ENCODE peak calls at places on chromosomes 6 and 20, in ten cellular contexts. M is HFF-Myc, F is GM12864, Z is HepG2, T is cardiac fibroblast, D is upper lobe of right lung, K is epithelial cell of esophagus, A is epithelial cell of proximal tubule, C is brain microvascular endothelial cell, N is psoas muscle. X is an unnamed sample.

GRCh38 chr6:57262491-57262890 is 40.4 kb upstream of the RAB23 start:
- DNase-seq in M (no peak), F (no peak), Z (no peak), T (peak), D (no peak), K (no peak), A (no peak), C (no peak), N (peak), X (no peak)

GRCh38 chr20:20931024-20931423 is 175.1 kb downstream of the LINC00237 start:
- DNase-seq in M (no peak), F (no peak), Z (no peak), T (no peak), D (no peak), K (no peak), A (no peak), C (no peak), N (no peak), X (no peak)

GRCh38 chr6:15110721-15111354 is 135.0 kb upstream of the JARID2 start:
- DNase-seq in M (no peak), F (no peak), Z (no peak), T (peak), D (no peak), K (no peak), A (no peak), C (no peak), N (no peak), X (no peak)

GRCh38 chr6:99780556-99780885 is 173.9 kb downstream of the PRDM13 start:
- DNase-seq in M (no peak), F (no peak), Z (no peak), T (no peak), D (peak), K (no peak), A (no peak), C (no peak), N (no peak), X (no peak)

GRCh38 chr20:17571967-17572638 is 2.2 kb downstream of the DSTN start:
- DNase-seq in M (no peak), F (no peak), Z (no peak), T (no peak), D (no peak), K (peak), A (no peak), C (no peak), N (no peak), X (no peak)

GRCh38 chr6:157531169-157531985 is 150.4 kb downstream of the ZDHHC14 start:
- DNase-seq in M (no peak), F (no peak), Z (peak), T (no peak), D (no peak), K (no peak), A (peak), C (no peak), N (peak), X (no peak)

GRCh38 chr6:17417817-17418216 is 24.4 kb downstream of the CAP2 start:
- DNase-seq in M (peak), F (no peak), Z (no peak), T (peak), D (no peak), K (peak), A (peak), C (peak), N (no peak), X (peak)

GRCh38 chr6:81772741-81773140 is 20.3 kb upstream of the TENT5A start:
- DNase-seq in M (no peak), F (no peak), Z (no peak), T (no peak), D (no peak), K (peak), A (no peak), C (peak), N (no peak), X (no peak)

GRCh38 chr6:63351995-63352586 is 32.3 kb upstream of the LGSN start:
- DNase-seq in M (peak), F (peak), Z (peak), T (peak), D (no peak), K (peak), A (peak), C (no peak), N (no peak), X (no peak)

GRCh38 chr6:119495230-119495683 is 145.7 kb upstream of the MAN1A1 start:
- DNase-seq in M (no peak), F (no peak), Z (peak), T (no peak), D (no peak), K (no peak), A (no peak), C (no peak), N (no peak), X (no peak)

GRCh38 chr6:159655409-159655988 is 37.5 kb downstream of the SOD2 start:
- DNase-seq in M (no peak), F (no peak), Z (no peak), T (no peak), D (no peak), K (peak), A (no peak), C (no peak), N (peak), X (no peak)

GRCh38 chr20:31915491-31916280 is 36.2 kb downstream of the PDRG1 start:
- DNase-seq in M (no peak), F (no peak), Z (no peak), T (no peak), D (peak), K (no peak), A (no peak), C (no peak), N (no peak), X (no peak)

GRCh38 chr6:129491436-129491835 is 218.5 kb downstream of the ARHGAP18 start:
- DNase-seq in M (no peak), F (no peak), Z (no peak), T (peak), D (no peak), K (no peak), A (no peak), C (peak), N (no peak), X (no peak)

GRCh38 chr6:129210684-129211083 is 327.7 kb downstream of the LAMA2 start:
- DNase-seq in M (no peak), F (no peak), Z (no peak), T (no peak), D (no peak), K (no peak), A (no peak), C (no peak), N (no peak), X (no peak)

GRCh38 chr20:54914995-54915394 is 439.6 kb downstream of the DOK5 start:
- DNase-seq in M (no peak), F (no peak), Z (no peak), T (no peak), D (no peak), K (no peak), A (no peak), C (no peak), N (no peak), X (no peak)

GRCh38 chr20:51511861-51512619 is 30.5 kb downstream of the NFATC2 start:
- DNase-seq in M (no peak), F (no peak), Z (no peak), T (no peak), D (no peak), K (no peak), A (no peak), C (no peak), N (no peak), X (no peak)

GRCh38 chr6:100549406-100550167 is 84.9 kb upstream of the SIM1 start:
- DNase-seq in M (no peak), F (no peak), Z (no peak), T (peak), D (no peak), K (peak), A (no peak), C (peak), N (no peak), X (no peak)

GRCh38 chr6:4901256-4902061 is 102.4 kb downstream of the RPP40 start:
- DNase-seq in M (no peak), F (peak), Z (no peak), T (no peak), D (no peak), K (no peak), A (no peak), C (no peak), N (no peak), X (no peak)

GRCh38 chr20:10596726-10597125 is 77.1 kb downstream of the JAG1 start:
- DNase-seq in M (no peak), F (no peak), Z (peak), T (peak), D (no peak), K (peak), A (no peak), C (peak), N (no peak), X (peak)

GRCh38 chr20:46520976-46521579 is 7.7 kb upstream of the ZNF334 start:
- DNase-seq in M (peak), F (peak), Z (peak), T (peak), D (no peak), K (peak), A (no peak), C (peak), N (no peak), X (peak)

GRCh38 chr6:165249808-165250207 is 59.6 kb downstream of the C6orf118 start:
- DNase-seq in M (no peak), F (no peak), Z (no peak), T (no peak), D (no peak), K (no peak), A (no peak), C (no peak), N (no peak), X (no peak)

GRCh38 chr20:9439806-9440205 is 74.6 kb upstream of the LAMP5 start:
- DNase-seq in M (no peak), F (no peak), Z (no peak), T (no peak), D (no peak), K (peak), A (no peak), C (no peak), N (no peak), X (no peak)

GRCh38 chr6:56656466-56656865 is 13.8 kb upstream of the DST start:
- DNase-seq in M (no peak), F (no peak), Z (no peak), T (no peak), D (no peak), K (no peak), A (no peak), C (no peak), N (no peak), X (no peak)

DNA sequence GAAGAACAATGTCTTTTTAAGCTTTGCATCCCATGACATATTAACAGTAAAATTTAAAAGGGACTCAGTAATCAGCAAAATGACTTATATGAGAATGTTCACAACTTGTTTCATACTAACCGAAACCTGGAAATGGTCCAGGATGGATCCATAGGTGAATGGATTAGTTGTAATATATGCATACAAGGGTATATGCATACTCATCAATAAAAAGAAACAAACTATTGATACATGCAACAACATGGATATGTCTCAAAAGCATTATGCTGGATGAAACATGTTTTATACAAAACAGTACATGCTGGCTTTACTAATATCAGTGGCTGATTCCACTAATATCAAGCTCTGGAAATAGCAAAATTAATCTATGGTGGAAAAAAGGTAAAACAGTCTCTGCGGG is 108.5 kb upstream of the HIVEP1 start:
- DNase-seq in M (no peak), F (no peak), Z (no peak), T (no peak), D (no peak), K (no peak), A (no peak), C (no peak), N (no peak), X (no peak)
- H3K4me3 ChIP-seq in M (no peak), F (no peak), Z (no peak), T (no peak), D (no peak), K (no peak), A (no peak), C (no peak), N (no peak), X (no peak)

DNA sequence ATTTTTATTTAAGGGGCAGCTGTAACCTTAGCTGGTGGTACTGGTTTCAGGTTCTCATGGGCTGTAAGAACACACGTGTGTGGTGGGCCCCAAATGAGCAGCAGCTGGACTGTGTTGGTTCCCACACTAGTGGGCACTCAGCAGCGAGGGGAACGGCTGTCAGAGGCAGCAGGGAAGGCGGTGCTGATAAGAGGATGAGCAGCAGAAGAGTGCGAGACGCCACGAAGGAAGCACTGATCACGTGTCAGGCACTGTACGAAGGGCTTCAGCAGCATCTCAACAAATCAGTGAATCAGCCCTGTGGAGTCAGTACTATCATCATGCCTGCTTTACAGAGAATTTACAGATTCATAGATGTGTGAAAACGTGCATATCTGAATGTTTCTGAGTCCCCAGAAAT is 41.0 kb upstream of the EMILIN3 start:
- DNase-seq in M (no peak), F (no peak), Z (no peak), T (no peak), D (no peak), K (no peak), A (no peak), C (no peak), N (no peak), X (peak)
- H3K4me3 ChIP-seq in M (no peak), F (no peak), Z (no peak), T (no peak), D (no peak), K (no peak), A (no peak), C (no peak), N (no peak), X (no peak)

GRCh38 chr6:144265390-144265789 is 19.7 kb upstream of the UTRN start:
- DNase-seq in M (no peak), F (peak), Z (peak), T (peak), D (no peak), K (peak), A (no peak), C (peak), N (no peak), X (peak)
- H3K4me3 ChIP-seq in M (no peak), F (no peak), Z (peak), T (no peak), D (no peak), K (no peak), A (no peak), C (no peak), N (peak), X (no peak)

GRCh38 chr6:71386215-71386614 is 97.6 kb downstream of the OGFRL1 start:
- DNase-seq in M (no peak), F (no peak), Z (no peak), T (no peak), D (no peak), K (peak), A (no peak), C (no peak), N (no peak), X (no peak)
- H3K4me3 ChIP-seq in M (no peak), F (no peak), Z (no peak), T (no peak), D (no peak), K (no peak), A (no peak), C (no peak), N (no peak), X (no peak)

GRCh38 chr6:26225848-26226590 is 138.8 kb downstream of the HFE start:
- DNase-seq in M (no peak), F (no peak), Z (no peak), T (no peak), D (no peak), K (peak), A (no peak), C (no peak), N (no peak), X (no peak)
- H3K4me3 ChIP-seq in M (peak), F (no peak), Z (no peak), T (no peak), D (no peak), K (peak), A (peak), C (peak), N (peak), X (no peak)

GRCh38 chr6:43521836-43522235 is 4.9 kb downstream of the POLR1C start:
- DNase-seq in M (no peak), F (no peak), Z (no peak), T (no peak), D (no peak), K (no peak), A (no peak), C (no peak), N (no peak), X (no peak)
- H3K4me3 ChIP-seq in M (no peak), F (no peak), Z (no peak), T (no peak), D (no peak), K (no peak), A (no peak), C (no peak), N (no peak), X (no peak)

GRCh38 chr6:161374971-161375873 is 101.4 kb upstream of the AGPAT4 start:
- DNase-seq in M (no peak), F (no peak), Z (peak), T (peak), D (peak), K (peak), A (no peak), C (no peak), N (peak), X (no peak)
- H3K4me3 ChIP-seq in M (no peak), F (no peak), Z (no peak), T (no peak), D (peak), K (peak), A (peak), C (no peak), N (peak), X (no peak)

GRCh38 chr6:111809264-111809663 is 64.0 kb downstream of the FYN start:
- DNase-seq in M (peak), F (no peak), Z (no peak), T (no peak), D (no peak), K (no peak), A (no peak), C (no peak), N (no peak), X (peak)

GRCh38 chr6:111808493-111808892 is 64.8 kb downstream of the FYN start:
- DNase-seq in M (no peak), F (no peak), Z (no peak), T (no peak), D (no peak), K (no peak), A (no peak), C (no peak), N (no peak), X (no peak)

GRCh38 chr6:111812080-111813038 is 60.9 kb downstream of the FYN start:
- DNase-seq in M (no peak), F (no peak), Z (no peak), T (peak), D (no peak), K (peak), A (no peak), C (peak), N (no peak), X (no peak)

GRCh38 chr6:111813247-111814162 is 59.7 kb downstream of the FYN start:
- DNase-seq in M (no peak), F (no peak), Z (no peak), T (peak), D (no peak), K (peak), A (no peak), C (no peak), N (no peak), X (no peak)

DNA sequence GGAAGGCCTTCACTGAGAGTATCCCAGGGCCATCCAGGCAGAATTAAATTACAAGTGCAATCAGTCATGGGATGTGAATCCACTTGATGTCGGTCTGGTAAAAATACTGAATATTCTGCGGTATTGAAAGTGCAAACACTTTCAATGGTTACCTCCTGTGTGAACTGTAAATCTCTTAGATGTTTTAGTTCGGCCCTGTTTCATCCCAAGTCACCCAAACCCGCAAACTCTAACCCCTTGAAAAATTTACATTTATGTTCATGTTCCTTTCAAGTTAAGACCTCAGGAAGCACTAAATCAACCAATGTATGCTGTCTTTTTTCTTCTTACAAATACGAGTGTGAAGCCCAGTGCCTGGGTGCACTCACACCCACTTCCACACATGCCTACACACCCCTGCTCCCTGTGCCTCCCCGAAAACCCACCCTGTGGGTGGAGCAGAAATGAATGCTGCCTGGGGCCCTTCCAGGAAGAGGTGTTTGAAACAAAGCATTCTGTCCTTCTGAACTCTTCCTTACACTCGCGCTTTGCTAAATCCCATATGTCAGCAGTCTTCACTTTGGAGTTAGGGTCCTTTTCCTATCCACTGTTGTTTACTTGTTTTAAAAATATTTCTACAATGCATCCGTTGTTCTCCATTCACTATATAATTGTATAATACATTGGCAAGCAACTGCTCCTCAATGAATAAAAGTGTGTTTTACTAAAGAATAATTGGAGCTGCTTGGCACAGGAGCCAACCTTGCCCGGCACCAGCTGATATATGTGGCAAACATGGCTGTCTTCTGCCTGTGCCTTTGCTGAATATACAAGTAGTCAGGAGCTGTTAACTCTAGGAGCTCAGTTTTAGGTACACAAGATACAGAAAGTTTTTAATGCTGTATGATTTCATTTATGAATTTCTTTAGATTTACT is 62.7 kb downstream of the FYN start:
- DNase-seq in M (no peak), F (no peak), Z (no peak), T (no peak), D (no peak), K (no peak), A (no peak), C (no peak), N (no peak), X (no peak)
- H3K4me3 ChIP-seq in M (no peak), F (no peak), Z (no peak), T (no peak), D (no peak), K (no peak), A (no peak), C (no peak), N (no peak), X (no peak)

GRCh38 chr20:2212457-2213005 is 83.3 kb upstream of the TGM3 start:
- DNase-seq in M (no peak), F (no peak), Z (no peak), T (no peak), D (no peak), K (no peak), A (no peak), C (no peak), N (no peak), X (no peak)
- H3K4me3 ChIP-seq in M (no peak), F (no peak), Z (no peak), T (no peak), D (no peak), K (no peak), A (no peak), C (no peak), N (no peak), X (no peak)

X was measured in SJCRH30.